ENCODE peak calls at places on chromosomes 5 and 9, in eight cellular contexts. T, Q, N, P, L, O, F and G are unnamed samples.

GRCh38 chr9:137007816-137008270 is 11.5 kb upstream of the CLIC3 start:
- DNase-seq in O (no peak), N (no peak), P (no peak), F (no peak), L (no peak), T (no peak), Q (no peak), G (no peak)

GRCh38 chr9:78021692-78022091 is 9.9 kb downstream of the GNAQ start:
- DNase-seq in O (no peak), T (peak; percentile 69), P (no peak), Q (peak; percentile 37), F (no peak), N (no peak), L (no peak), G (no peak)

GRCh38 chr5:144697847-144698262 is 527.2 kb downstream of the KCTD16 start:
- DNase-seq in Q (no peak), F (no peak), L (peak; percentile 16), T (no peak), O (no peak), P (no peak), N (no peak), G (no peak)

GRCh38 chr9:122180633-122181032 is 20.9 kb downstream of the MORN5 start:
- DNase-seq in N (no peak), O (no peak), T (peak; percentile 25), P (no peak), Q (no peak), L (peak; percentile 65), F (no peak), G (no peak)

GRCh38 chr5:82225525-82226172 is 52.5 kb downstream of the RPS23 start:
- DNase-seq in T (peak; percentile 41), N (peak; percentile 15), P (peak; percentile 33), L (peak; percentile 65), O (peak; percentile 77), F (peak; percentile 37), Q (peak; percentile 77), G (peak; percentile 46)

GRCh38 chr5:176744584-176744965 is 65.8 kb upstream of the UNC5A start:
- DNase-seq in F (no peak), L (no peak), O (no peak), N (no peak), T (no peak), P (no peak), Q (no peak), G (no peak)

GRCh38 chr5:73816656-73817420 is 190.8 kb downstream of the ARHGEF28 start:
- DNase-seq in F (no peak), Q (no peak), N (no peak), T (no peak), O (no peak), P (no peak), L (peak; percentile 43), G (no peak)

GRCh38 chr5:36744041-36744677 is 132.4 kb upstream of the NIPBL start:
- DNase-seq in F (no peak), T (no peak), N (no peak), O (no peak), P (no peak), L (no peak), Q (no peak), G (no peak)

GRCh38 chr5:178247481-178248456 is 15.2 kb upstream of the PHYKPL start:
- DNase-seq in L (no peak), F (no peak), P (no peak), Q (no peak), T (no peak), O (no peak), N (no peak), G (no peak)

GRCh38 chr9:121718063-121718462 is 66.6 kb downstream of the DAB2IP start:
- DNase-seq in P (no peak), Q (no peak), T (no peak), F (no peak), O (peak; percentile 58), N (no peak), L (peak; percentile 86), G (no peak)

GRCh38 chr5:133839721-133840120 is 128.7 kb downstream of the C5orf15 start:
- DNase-seq in Q (no peak), T (no peak), N (no peak), P (no peak), F (no peak), O (no peak), L (no peak), G (no peak)

GRCh38 chr9:97534961-97535594 is 33.6 kb downstream of the TMOD1 start:
- DNase-seq in T (no peak), P (no peak), L (no peak), F (no peak), O (no peak), N (no peak), Q (no peak), G (no peak)

GRCh38 chr5:119031905-119032304 is 39.0 kb upstream of the DMXL1 start:
- DNase-seq in N (no peak), P (no peak), Q (no peak), O (no peak), F (peak; percentile 22), T (no peak), L (no peak), G (no peak)

GRCh38 chr5:123545506-123545905 is 33.5 kb downstream of the CSNK1G3 start:
- DNase-seq in O (no peak), F (no peak), T (no peak), P (no peak), Q (peak; percentile 14), L (peak; percentile 16), N (no peak), G (no peak)

GRCh38 chr5:60997721-60998120 is 52.7 kb downstream of the NDUFAF2 start:
- DNase-seq in N (no peak), O (no peak), T (no peak), Q (no peak), P (no peak), L (no peak), F (no peak), G (no peak)